ENCODE peak calls at places on chromosomes 5 and 9, in eight cellular contexts. E, T, X, S, Z, W, V and G are unnamed samples.

GRCh38 chr5:172442592-172442991 is 11.7 kb downstream of the SH3PXD2B start:
- DNase-seq in Z (no peak), T (no peak), X (no peak), V (no peak), E (no peak), S (no peak), W (no peak), G (no peak)

GRCh38 chr5:134581241-134581981 is 51.2 kb downstream of the SAR1B start:
- DNase-seq in S (no peak), W (no peak), V (no peak), T (no peak), Z (peak; percentile 72), E (peak; percentile 31), X (peak; percentile 53), G (no peak)

GRCh38 chr9:22395585-22396205 is 50.9 kb upstream of the DMRTA1 start:
- DNase-seq in V (no peak), E (no peak), W (no peak), X (no peak), T (peak; percentile 3), S (no peak), Z (no peak), G (no peak)

GRCh38 chr5:155303134-155303533 is 289.6 kb downstream of the KIF4B start:
- DNase-seq in Z (no peak), S (no peak), E (no peak), X (no peak), W (peak; percentile 57), V (no peak), T (no peak), G (no peak)

GRCh38 chr5:171478946-171479775 is 59.7 kb downstream of the FGF18 start:
- DNase-seq in T (no peak), S (no peak), E (no peak), W (no peak), X (no peak), Z (no peak), V (no peak), G (no peak)

GRCh38 chr5:1511651-1512540 is 11.9 kb downstream of the LPCAT1 start:
- DNase-seq in E (peak; percentile 91), V (no peak), T (peak; percentile 38), X (peak; percentile 3), W (no peak), S (peak; percentile 38), Z (peak; percentile 18), G (no peak)

GRCh38 chr9:4116091-4116581 is 183.7 kb downstream of the GLIS3 start:
- DNase-seq in E (peak; percentile 18), W (no peak), Z (no peak), T (no peak), S (no peak), X (no peak), V (no peak), G (no peak)

GRCh38 chr5:136058031-136058971 is 29.5 kb downstream of the TGFBI start:
- DNase-seq in V (no peak), Z (peak; percentile 70), W (no peak), X (peak; percentile 71), E (peak; percentile 83), T (peak; percentile 96), S (peak; percentile 87), G (peak; percentile 99)

GRCh38 chr5:132012385-132013005 is 1.0 kb upstream of the ACSL6 start:
- DNase-seq in X (peak; percentile 47), V (no peak), T (peak; percentile 23), W (no peak), Z (peak; percentile 71), E (peak; percentile 83), S (peak; percentile 64), G (peak; percentile 20)

GRCh38 chr5:14266686-14267085 is 123.5 kb downstream of the TRIO start:
- DNase-seq in S (no peak), E (no peak), X (no peak), Z (no peak), W (peak; percentile 37), V (no peak), T (no peak), G (no peak)

GRCh38 chr5:35852084-35852734 is 4.5 kb upstream of the IL7R start:
- DNase-seq in E (no peak), S (no peak), Z (no peak), X (peak; percentile 13), T (no peak), V (no peak), W (no peak), G (no peak)

GRCh38 chr5:35470866-35471265 is 146.8 kb upstream of the SPEF2 start:
- DNase-seq in V (no peak), S (no peak), T (no peak), X (no peak), Z (no peak), W (no peak), E (peak; percentile 44), G (no peak)

GRCh38 chr5:102090770-102091169 is 205.3 kb downstream of the SLCO4C1 start:
- DNase-seq in X (no peak), S (no peak), V (no peak), W (no peak), T (no peak), E (no peak), Z (no peak), G (no peak)

GRCh38 chr5:4879075-4879474 is 261.1 kb upstream of the ADAMTS16 start:
- DNase-seq in T (no peak), E (no peak), X (no peak), W (no peak), Z (no peak), V (no peak), S (no peak), G (no peak)

GRCh38 chr9:69324549-69325401 is at the start of gene ENTREP1:
- DNase-seq in X (peak; percentile 67), E (peak; percentile 70), W (no peak), T (peak; percentile 0), Z (peak; percentile 85), S (peak; percentile 76), V (peak; percentile 27), G (no peak)

GRCh38 chr5:169944922-169945675 is 35.2 kb downstream of the INSYN2B start:
- DNase-seq in V (no peak), T (no peak), W (no peak), Z (no peak), X (no peak), S (no peak), E (no peak), G (no peak)

GRCh38 chr5:179119415-179120170 is 59.4 kb downstream of the ZNF354C start:
- DNase-seq in Z (no peak), W (no peak), X (no peak), T (no peak), E (no peak), S (no peak), V (no peak), G (no peak)

GRCh38 chr5:151213803-151214613 is 9.9 kb downstream of the CCDC69 start:
- DNase-seq in W (peak; percentile 96), V (no peak), T (no peak), X (peak; percentile 77), E (peak; percentile 70), Z (peak; percentile 84), S (peak; percentile 90), G (no peak)

GRCh38 chr9:127172066-127172707 is 49.8 kb upstream of the ANGPTL2 start:
- DNase-seq in X (no peak), E (no peak), S (no peak), W (no peak), V (no peak), Z (no peak), T (no peak), G (no peak)

GRCh38 chr5:127912411-127912810 is 171.2 kb upstream of the SLC12A2 start:
- DNase-seq in W (no peak), S (no peak), Z (no peak), T (no peak), X (no peak), E (no peak), V (no peak), G (no peak)

GRCh38 chr5:34731435-34732232 is 75.5 kb downstream of the RAI14 start:
- DNase-seq in V (no peak), T (no peak), S (no peak), X (no peak), Z (no peak), W (no peak), E (no peak), G (no peak)

GRCh38 chr9:36136277-36136893 is at the start of gene GLIPR2:
- DNase-seq in T (no peak), V (no peak), Z (peak; percentile 92), S (peak; percentile 89), E (peak; percentile 96), W (no peak), X (peak; percentile 84), G (no peak)

GRCh38 chr5:151786468-151786867 is 14.7 kb downstream of the G3BP1 start:
- DNase-seq in S (no peak), X (no peak), E (no peak), T (no peak), W (no peak), Z (no peak), V (no peak), G (no peak)

GRCh38 chr9:10079284-10079964 is 533.4 kb downstream of the PTPRD start:
- DNase-seq in E (no peak), T (no peak), Z (no peak), X (no peak), W (no peak), S (no peak), V (no peak), G (no peak)

GRCh38 chr5:998975-999501 is 9.6 kb upstream of the NKD2 start:
- DNase-seq in X (no peak), S (peak; percentile 22), W (no peak), T (no peak), V (no peak), E (no peak), Z (peak; percentile 31), G (no peak)

GRCh38 chr5:93596676-93597441 is 13.8 kb downstream of the NR2F1 start:
- DNase-seq in S (no peak), V (no peak), E (peak; percentile 52), X (no peak), T (no peak), W (peak; percentile 8), Z (no peak), G (no peak)

GRCh38 chr5:95988094-95988493 is 26.4 kb upstream of the ELL2 start:
- DNase-seq in X (no peak), S (no peak), V (no peak), T (no peak), Z (no peak), E (no peak), W (no peak), G (no peak)

GRCh38 chr5:112479418-112479817 is 60.3 kb upstream of the EPB41L4A start:
- DNase-seq in W (no peak), V (no peak), Z (no peak), X (no peak), S (no peak), T (no peak), E (peak; percentile 17), G (peak; percentile 2)

GRCh38 chr5:81269751-81270686 is 31.4 kb upstream of the ZCCHC9 start:
- DNase-seq in W (no peak), V (no peak), Z (no peak), E (no peak), X (no peak), T (no peak), S (no peak), G (no peak)

GRCh38 chr5:42718591-42718990 is 38.0 kb upstream of the CCDC152 start:
- DNase-seq in W (no peak), T (no peak), E (no peak), X (no peak), S (no peak), Z (no peak), V (no peak), G (no peak)

GRCh38 chr5:53922508-53923498 is 362.4 kb downstream of the NDUFS4 start:
- DNase-seq in X (no peak), T (no peak), Z (no peak), V (no peak), S (no peak), E (no peak), W (no peak), G (no peak)

GRCh38 chr5:135205616-135206349 is 171.8 kb upstream of the PITX1 start:
- DNase-seq in X (no peak), W (no peak), Z (no peak), S (no peak), T (no peak), E (no peak), V (no peak), G (peak; percentile 77)

GRCh38 chr5:72110401-72111013 is 3.2 kb downstream of the MAP1B start:
- DNase-seq in Z (peak; percentile 32), X (peak; percentile 21), E (peak; percentile 33), V (no peak), S (peak; percentile 56), W (no peak), T (no peak), G (no peak)

GRCh38 chr9:131839281-131840084 is 99.6 kb upstream of the RAPGEF1 start:
- DNase-seq in Z (no peak), X (no peak), S (no peak), V (no peak), E (peak; percentile 89), T (peak; percentile 62), W (no peak), G (peak; percentile 25)